ENCODE peak calls at places on chromosomes 5 and 9, in five cellular contexts. I is right atrium auricular region, B is cardiac muscle cell, H is uterus, K is hepatocyte. M is an unnamed sample.
A peak's percentile ranks its signal among the peaks of the same experiment; 100 is the strongest.

GRCh38 chr5:132464155-132464939 is 26.2 kb downstream of the IRF1 start:
- DNase-seq in I (no peak), B (no peak), H (no peak), K (no peak), M (peak; percentile 91)

GRCh38 chr5:111453290-111453689 is 59.0 kb downstream of the STARD4 start:
- DNase-seq in I (no peak), B (no peak), H (no peak), K (no peak), M (no peak)

GRCh38 chr9:115204827-115205506 is 87.0 kb upstream of the TNC start:
- DNase-seq in I (no peak), B (no peak), H (no peak), K (peak; percentile 54), M (no peak)

GRCh38 chr9:108869092-108869725 is 7.1 kb downstream of the ACTL7A start:
- DNase-seq in I (no peak), B (no peak), H (no peak), K (peak; percentile 64), M (no peak)

GRCh38 chr9:5453673-5454072 is 3.3 kb downstream of the CD274 start:
- DNase-seq in I (no peak), B (no peak), H (no peak), K (no peak), M (no peak)

GRCh38 chr9:69136781-69137180 is 37.3 kb upstream of the TJP2 start:
- DNase-seq in I (no peak), B (no peak), H (no peak), K (no peak), M (peak; percentile 28)

GRCh38 chr5:143837306-143837848 is 25.4 kb downstream of the HMHB1 start:
- DNase-seq in I (no peak), B (no peak), H (no peak), K (peak; percentile 54), M (no peak)

GRCh38 chr5:113760486-113760885 is 247.0 kb downstream of the YTHDC2 start:
- DNase-seq in I (no peak), B (no peak), H (no peak), K (no peak), M (no peak)

GRCh38 chr9:128103589-128103962 is 24.0 kb downstream of the PTGES2 start:
- DNase-seq in I (no peak), B (no peak), H (no peak), K (peak; percentile 54), M (no peak)

GRCh38 chr5:32460702-32461101 is 16.2 kb upstream of the ZFR start:
- DNase-seq in I (no peak), B (no peak), H (no peak), K (no peak), M (no peak)

GRCh38 chr5:36836831-36837230 is 39.7 kb upstream of the NIPBL start:
- DNase-seq in I (no peak), B (no peak), H (no peak), K (no peak), M (no peak)

GRCh38 chr5:67160985-67161384 is 35.6 kb downstream of the CD180 start:
- DNase-seq in I (no peak), B (no peak), H (no peak), K (no peak), M (no peak)

GRCh38 chr5:174425271-174425963 is 299.0 kb upstream of the MSX2 start:
- DNase-seq in I (no peak), B (peak; percentile 56), H (no peak), K (peak; percentile 20), M (peak; percentile 38)

GRCh38 chr9:112753725-112754124 is 3.2 kb downstream of the SNX30 start:
- DNase-seq in I (no peak), B (no peak), H (peak; percentile 40), K (peak; percentile 57), M (no peak)

GRCh38 chr9:126482361-126483044 is 131.2 kb upstream of the LMX1B start:
- DNase-seq in I (no peak), B (peak; percentile 76), H (no peak), K (peak; percentile 66), M (no peak)

GRCh38 chr9:79665383-79665782 is 93.6 kb downstream of the TLE4 start:
- DNase-seq in I (no peak), B (no peak), H (no peak), K (no peak), M (no peak)

GRCh38 chr5:136215812-136216211 is 22.9 kb upstream of the SMIM32 start:
- DNase-seq in I (no peak), B (no peak), H (no peak), K (no peak), M (no peak)

GRCh38 chr5:155082401-155082800 is 68.8 kb downstream of the KIF4B start:
- DNase-seq in I (no peak), B (no peak), H (no peak), K (no peak), M (no peak)

GRCh38 chr5:59746261-59746765 is 147.2 kb downstream of the PDE4D start:
- DNase-seq in I (no peak), B (no peak), H (no peak), K (peak; percentile 41), M (no peak)

GRCh38 chr5:59749782-59750520 is 143.6 kb downstream of the PDE4D start:
- DNase-seq in I (no peak), B (no peak), H (no peak), K (no peak), M (no peak)

GRCh38 chr5:59741599-59741998 is 151.9 kb downstream of the PDE4D start:
- DNase-seq in I (no peak), B (no peak), H (no peak), K (no peak), M (no peak)

GRCh38 chr5:59744531-59744992 is 149.0 kb downstream of the PDE4D start:
- DNase-seq in I (no peak), B (no peak), H (no peak), K (no peak), M (no peak)

DNA sequence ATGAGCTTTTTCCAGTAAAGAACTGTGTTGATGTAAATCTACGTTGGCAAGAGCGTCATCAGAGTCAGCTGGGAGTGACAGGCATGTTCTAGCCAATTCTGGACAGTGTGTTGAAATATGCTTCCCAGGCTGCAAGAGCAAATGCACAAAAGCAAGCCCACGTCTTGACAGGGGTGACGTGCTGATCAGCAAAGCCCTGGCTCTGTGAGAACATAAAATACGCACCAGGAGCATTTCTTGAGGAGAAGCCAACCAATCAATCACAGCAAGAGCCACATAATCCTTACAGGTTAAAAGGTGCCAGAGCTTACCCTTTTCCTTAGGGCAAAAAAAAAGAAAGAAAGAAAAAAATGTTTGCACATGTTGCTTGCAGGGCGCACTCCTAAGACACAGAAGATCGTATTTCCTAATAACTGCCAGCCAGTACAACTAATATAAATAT is 148.1 kb downstream of the PDE4D start:
- DNase-seq in I (peak; percentile 60), B (no peak), H (peak; percentile 36), K (peak; percentile 61), M (no peak)
- H3K4me3 ChIP-seq in I (no peak overlapping the region), B (no peak overlapping the region), H (no peak overlapping the region), K (no peak overlapping the region), M (no peak overlapping the region)

GRCh38 chr5:173324115-173325001 is 3.9 kb downstream of the STC2 start:
- DNase-seq in I (peak; percentile 82), B (no peak), H (peak; percentile 59), K (peak; percentile 89), M (no peak)
- H3K4me1 ChIP-seq in I (no peaks in the 10 kb centered on the region), B (peaks cover 8% of the 10 kb centered on the region), H (no peaks in the 10 kb centered on the region), K (peaks cover 58% of the 10 kb centered on the region), M (peaks cover 11% of the 10 kb centered on the region)

GRCh38 chr9:135402739-135403695 is 76.6 kb upstream of the PPP1R26 start:
- DNase-seq in I (no peak), B (peak; percentile 36), H (no peak), K (no peak), M (no peak)

GRCh38 chr9:135399000-135399649 is 80.5 kb upstream of the PPP1R26 start:
- DNase-seq in I (no peak), B (no peak), H (no peak), K (no peak), M (no peak)

GRCh38 chr9:135401218-135401617 is 78.4 kb upstream of the PPP1R26 start:
- DNase-seq in I (no peak), B (no peak), H (no peak), K (no peak), M (no peak)

GRCh38 chr9:135402048-135402738 is 77.4 kb upstream of the PPP1R26 start:
- DNase-seq in I (no peak), B (no peak), H (no peak), K (no peak), M (no peak)

DNA sequence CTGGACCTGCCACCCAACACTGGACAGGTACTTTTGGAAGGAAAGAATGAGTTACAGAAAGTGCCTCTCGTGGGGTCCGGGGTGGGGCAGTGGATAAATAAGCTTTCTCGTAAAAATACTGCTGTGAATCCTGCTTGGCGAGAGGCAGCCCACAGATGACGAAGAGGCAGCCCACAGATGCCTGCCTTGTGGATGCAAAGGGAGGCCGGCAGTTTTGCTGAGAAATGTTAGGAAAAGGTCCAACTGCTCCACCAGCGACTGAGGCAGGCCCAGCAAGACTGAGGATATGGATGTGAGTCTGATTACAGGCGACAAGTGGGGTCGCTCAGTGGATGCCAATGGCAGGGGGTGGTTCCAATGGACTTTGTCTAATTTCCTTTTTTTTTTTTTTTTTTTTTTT is 79.1 kb upstream of the PPP1R26 start:
- DNase-seq in I (no peak), B (no peak), H (no peak), K (no peak), M (no peak)
- H3K27me3 ChIP-seq in I (no peaks in the 10 kb centered on the region), B (no peaks in the 10 kb centered on the region), H (no peaks in the 10 kb centered on the region), K (no peaks in the 10 kb centered on the region), M (peaks cover 14% of the 10 kb centered on the region)

GRCh38 chr9:135478858-135479468 is 619 bp upstream of the PPP1R26 start:
- DNase-seq in I (peak; percentile 61), B (peak; percentile 68), H (peak; percentile 28), K (peak; percentile 73), M (no peak)
- H3K4me3 ChIP-seq in I (peak overlapping the region; percentile 75), B (peak overlapping the region; percentile 59), H (peak overlapping the region; percentile 67), K (peak overlapping the region; percentile 67), M (peak overlapping the region; percentile 27)

GRCh38 chr5:138936225-138936967 is 61.3 kb upstream of the LRRTM2 start:
- DNase-seq in I (peak; percentile 58), B (no peak), H (no peak), K (no peak), M (no peak)
- H3K4me1 ChIP-seq in I (no peaks in the 10 kb centered on the region), B (no peaks in the 10 kb centered on the region), H (no peaks in the 10 kb centered on the region), K (no peaks in the 10 kb centered on the region), M (no peaks in the 10 kb centered on the region)